ENCODE peak calls at places on chromosomes 6 and 20, in four cellular contexts. S is GM13976, P is pons, D is NCI-H510A. E is an unnamed sample.

GRCh38 chr6:28212510-28213212 is 12.4 kb upstream of the ZSCAN9 start:
- DNase-seq in D (peak; percentile 9), S (peak; percentile 74), P (peak; percentile 58), E (peak; percentile 66)

GRCh38 chr20:20594171-20594530 is 118.3 kb downstream of the RALGAPA2 start:
- DNase-seq in P (peak; percentile 71), S (peak; percentile 23), D (peak; percentile 7), E (no peak)

GRCh38 chr6:39178804-39179203 is 50.5 kb downstream of the KCNK5 start:
- DNase-seq in D (no peak), S (no peak), P (no peak), E (no peak)

GRCh38 chr20:64104667-64105451 is 2.5 kb downstream of the NPBWR2 start:
- DNase-seq in P (no peak), S (no peak), D (no peak), E (no peak)

GRCh38 chr6:138500867-138501446 is 1.7 kb upstream of the NHSL1 start:
- DNase-seq in P (no peak), S (no peak), D (no peak), E (no peak)

GRCh38 chr20:56359212-56360132 is 698 bp downstream of the FAM210B start:
- DNase-seq in S (peak; percentile 47), D (peak; percentile 43), P (peak; percentile 57), E (peak; percentile 55)

GRCh38 chr20:58340853-58341252 is 31.3 kb downstream of the RAB22A start:
- DNase-seq in P (no peak), D (no peak), S (no peak), E (no peak)

GRCh38 chr6:130932438-130932837 is 105.2 kb downstream of the SMLR1 start:
- DNase-seq in S (no peak), D (no peak), P (no peak), E (no peak)

GRCh38 chr6:125670586-125670985 is 78.8 kb upstream of the HEY2 start:
- DNase-seq in D (no peak), S (no peak), P (peak; percentile 37), E (no peak)

GRCh38 chr6:158041370-158041769 is 59.7 kb downstream of the SYNJ2 start:
- DNase-seq in S (no peak), D (no peak), P (peak; percentile 80), E (no peak)

GRCh38 chr6:43817192-43817591 is 47.2 kb downstream of the VEGFA start:
- DNase-seq in P (no peak), D (no peak), S (no peak), E (no peak)

GRCh38 chr6:138682722-138683521 is 90.6 kb upstream of the CCDC28A start:
- DNase-seq in S (no peak), P (no peak), D (no peak), E (no peak)

GRCh38 chr20:46004813-46005505 is 3.7 kb upstream of the MMP9 start:
- DNase-seq in D (no peak), P (peak; percentile 81), S (no peak), E (no peak)

GRCh38 chr6:31792741-31793140 is 2.8 kb downstream of the VARS1 start:
- DNase-seq in P (no peak), D (no peak), S (peak; percentile 33), E (no peak)

GRCh38 chr6:160104821-160105517 is 16.6 kb upstream of the SLC22A1 start:
- DNase-seq in S (no peak), D (no peak), P (no peak), E (no peak)

GRCh38 chr20:38609828-38610227 is 8.2 kb downstream of the ARHGAP40 start:
- DNase-seq in D (no peak), S (no peak), P (no peak), E (peak; percentile 39)

E was measured in DMS79.